ENCODE peak calls at places on chromosomes 6 and 20, in ten cellular contexts. V is stimulated activated CD8-positive, alpha-beta memory T cell treated with anti-CD3 and anti-CD28 coated beads, Interleukin-2, amount 100 ng/mL, for 1 hour; H is B cell; M is head of caudate nucleus; U is CD4-positive, alpha-beta memory T cell; X is neural crest cell; Z is PC-9; L is midbrain; K is stimulated activated CD4-positive, alpha-beta T cell treated with anti-CD3 and anti-CD28 coated beads, Interleukin-12 subunit alpha, Interleukin-12 subunit beta, amount 100 ng/mL, for 48 hours; O is aorta. D is an unnamed sample.

GRCh38 chr6:7343546-7344475 is 30.8 kb upstream of the SSR1 start:
- DNase-seq in V (no peak), H (no peak), M (no peak), U (no peak), X (no peak), Z (no peak), L (no peak), K (no peak), O (no peak), D (no peak)

GRCh38 chr20:17024513-17025105 is 202.2 kb upstream of the PCSK2 start:
- DNase-seq in V (no peak), H (no peak), M (no peak), U (no peak), X (no peak), Z (no peak), L (no peak), K (no peak), O (no peak), D (no peak)

GRCh38 chr6:110188791-110189190 is 8.6 kb downstream of the CDC40 start:
- DNase-seq in V (no peak), H (no peak), M (no peak), U (no peak), X (no peak), Z (no peak), L (no peak), K (no peak), O (no peak), D (no peak)

GRCh38 chr6:136921936-136922679 is at the start of gene SLC35D3:
- DNase-seq in V (no peak), H (no peak), M (no peak), U (peak), X (peak), Z (no peak), L (no peak), K (no peak), O (peak), D (no peak)

GRCh38 chr6:87919001-87919400 is 128.6 kb upstream of the SPACA1 start:
- DNase-seq in V (no peak), H (no peak), M (no peak), U (no peak), X (no peak), Z (no peak), L (no peak), K (no peak), O (no peak), D (no peak)

GRCh38 chr6:157169186-157169585 is 154.1 kb downstream of the TMEM242 start:
- DNase-seq in V (no peak), H (no peak), M (no peak), U (no peak), X (no peak), Z (no peak), L (no peak), K (no peak), O (no peak), D (no peak)

GRCh38 chr6:68990313-68990712 is 355.2 kb downstream of the ADGRB3 start:
- DNase-seq in V (no peak), H (no peak), M (no peak), U (no peak), X (no peak), Z (no peak), L (no peak), K (no peak), O (no peak), D (no peak)

GRCh38 chr6:88361298-88361697 is 195.2 kb upstream of the CNR1 start:
- DNase-seq in V (no peak), H (no peak), M (no peak), U (no peak), X (no peak), Z (no peak), L (no peak), K (no peak), O (no peak), D (no peak)

GRCh38 chr6:142297996-142298753 is 3.6 kb upstream of the ADGRG6 start:
- DNase-seq in V (no peak), H (no peak), M (no peak), U (no peak), X (no peak), Z (no peak), L (no peak), K (no peak), O (no peak), D (no peak)

GRCh38 chr20:3788685-3789155 is 2.2 kb upstream of the CENPB start:
- DNase-seq in V (no peak), H (no peak), M (no peak), U (no peak), X (no peak), Z (no peak), L (no peak), K (no peak), O (no peak), D (no peak)

GRCh38 chr6:154504865-154505449 is 5.5 kb downstream of the CNKSR3 start:
- DNase-seq in V (no peak), H (no peak), M (no peak), U (no peak), X (no peak), Z (no peak), L (no peak), K (no peak), O (no peak), D (no peak)

GRCh38 chr20:62561948-62562347 is 80.4 kb upstream of the SLCO4A1 start:
- DNase-seq in V (no peak), H (no peak), M (no peak), U (no peak), X (no peak), Z (no peak), L (no peak), K (no peak), O (no peak), D (no peak)

GRCh38 chr6:158459726-158460125 is 100.2 kb upstream of the TMEM181 start:
- DNase-seq in V (no peak), H (no peak), M (no peak), U (no peak), X (no peak), Z (no peak), L (no peak), K (no peak), O (no peak), D (no peak)

D was measured in esophagus squamous epithelium.